ENCODE peak calls at places on chromosomes 6 and 20, in seven cellular contexts. A is sigmoid colon, O is left ventricle myocardium inferior, L is body of pancreas, W is GM06990, M is RWPE1, I is B cell. E is an unnamed sample.

GRCh38 chr6:52325695-52326471 is 36.1 kb upstream of the PAQR8 start:
- DNase-seq in I (no peak), W (no peak), L (no peak), M (no peak), O (no peak), A (no peak), E (no peak)

GRCh38 chr6:130018830-130019795 is 732 bp downstream of the L3MBTL3 start:
- DNase-seq in W (peak), I (peak), M (peak), O (peak), L (peak), A (peak), E (no peak)

GRCh38 chr20:49668181-49668877 is 45.3 kb downstream of the B4GALT5 start:
- DNase-seq in O (peak), I (peak), W (peak), M (no peak), A (no peak), L (peak), E (no peak)

GRCh38 chr6:106519460-106520394 is 109.6 kb downstream of the RTN4IP1 start:
- DNase-seq in I (peak), M (peak), A (peak), L (no peak), W (peak), O (no peak), E (no peak)

GRCh38 chr6:2225422-2226392 is 19.7 kb downstream of the GMDS start:
- DNase-seq in A (no peak), L (peak), M (peak), I (no peak), O (no peak), W (no peak), E (no peak)

GRCh38 chr6:75743971-75744370 is 5.1 kb upstream of the MYO6 start:
- DNase-seq in M (no peak), L (no peak), O (no peak), I (no peak), W (no peak), A (no peak), E (no peak)

GRCh38 chr20:47453167-47453782 is 48.4 kb upstream of the NCOA3 start:
- DNase-seq in L (no peak), I (no peak), M (peak), A (no peak), W (peak), O (no peak), E (no peak)

GRCh38 chr20:63957690-63958441 is 1.6 kb upstream of the UCKL1 start:
- DNase-seq in W (no peak), A (no peak), M (peak), O (no peak), I (no peak), L (peak), E (no peak)

GRCh38 chr6:157822221-157823000 is 635 bp upstream of the SNX9 start:
- DNase-seq in A (no peak), I (peak), L (no peak), W (no peak), M (peak), O (peak), E (no peak)